ENCODE peak calls at places on chromosomes 12 and 14, in seven cellular contexts. R is D341Med; V is effector CD4-positive, alpha-beta T cell; G is globus pallidus; E is NCI-H510A; Q is stimulated activated CD8-positive, alpha-beta memory T cell treated with anti-CD3 and anti-CD28 coated beads, Interleukin-2, amount 100 ng/mL, for 48 hours; C is islet precursor cell. H is an unnamed sample.

GRCh38 chr14:102370305-102370809 is 7.6 kb downstream of the TECPR2 start:
- DNase-seq in R (no peak), V (no peak), G (no peak), E (no peak), Q (no peak), C (no peak), H (peak)

GRCh38 chr12:5503774-5504173 is 71.9 kb downstream of the NTF3 start:
- DNase-seq in R (no peak), V (no peak), G (no peak), E (no peak), Q (no peak), C (peak), H (no peak)

GRCh38 chr14:54177861-54178591 is 218.8 kb upstream of the CDKN3 start:
- DNase-seq in R (no peak), V (no peak), G (no peak), E (no peak), Q (no peak), C (peak), H (no peak)

GRCh38 chr12:68162374-68162773 is 2.8 kb upstream of the IFNG start:
- DNase-seq in R (no peak), V (no peak), G (no peak), E (no peak), Q (no peak), C (peak), H (no peak)

GRCh38 chr12:87930033-87930432 is 99.2 kb downstream of the C12orf50 start:
- DNase-seq in R (no peak), V (no peak), G (no peak), E (no peak), Q (no peak), C (no peak), H (no peak)

GRCh38 chr12:2166696-2167095 is 113.9 kb downstream of the CACNA1C start:
- DNase-seq in R (no peak), V (no peak), G (no peak), E (no peak), Q (no peak), C (no peak), H (no peak)

GRCh38 chr12:108750471-108751402 is 19.4 kb upstream of the CORO1C start:
- DNase-seq in R (peak), V (no peak), G (no peak), E (no peak), Q (no peak), C (peak), H (no peak)

GRCh38 chr12:12010277-12011031 is 60.3 kb upstream of the BCL2L14 start:
- DNase-seq in R (no peak), V (peak), G (peak), E (no peak), Q (peak), C (peak), H (peak)

GRCh38 chr14:89445252-89445973 is 28.4 kb upstream of the FOXN3 start:
- DNase-seq in R (no peak), V (no peak), G (no peak), E (no peak), Q (peak), C (no peak), H (no peak)

GRCh38 chr12:89316705-89317139 is 35.6 kb downstream of the DUSP6 start:
- DNase-seq in R (no peak), V (no peak), G (no peak), E (no peak), Q (no peak), C (peak), H (no peak)

GRCh38 chr14:77882098-77882497 is 82.2 kb downstream of the ADCK1 start:
- DNase-seq in R (peak), V (no peak), G (peak), E (peak), Q (no peak), C (no peak), H (no peak)

GRCh38 chr12:12483438-12483837 is 79.2 kb downstream of the DUSP16 start:
- DNase-seq in R (no peak), V (no peak), G (no peak), E (no peak), Q (no peak), C (peak), H (no peak)

GRCh38 chr14:101315802-101316296 is 245.4 kb upstream of the DIO3 start:
- DNase-seq in R (no peak), V (no peak), G (no peak), E (no peak), Q (no peak), C (peak), H (peak)

GRCh38 chr14:93343266-93343665 is 3.7 kb upstream of the COX8C start:
- DNase-seq in R (no peak), V (no peak), G (no peak), E (no peak), Q (no peak), C (no peak), H (peak)

GRCh38 chr12:29771786-29772185 is 12.0 kb downstream of the TMTC1 start:
- DNase-seq in R (no peak), V (no peak), G (peak), E (no peak), Q (no peak), C (no peak), H (no peak)

GRCh38 chr12:119061208-119061796 is 80.0 kb downstream of the SRRM4 start:
- DNase-seq in R (no peak), V (no peak), G (peak), E (no peak), Q (no peak), C (peak), H (peak)

GRCh38 chr12:11324426-11324825 is 14.2 kb upstream of the PRB4 start:
- DNase-seq in R (no peak), V (no peak), G (no peak), E (no peak), Q (no peak), C (no peak), H (no peak)

GRCh38 chr12:8849785-8850184 is 27.4 kb downstream of the A2ML1 start:
- DNase-seq in R (no peak), V (no peak), G (no peak), E (no peak), Q (no peak), C (no peak), H (peak)

GRCh38 chr12:3564411-3564810 is 73.4 kb downstream of the PRMT8 start:
- DNase-seq in R (no peak), V (no peak), G (no peak), E (no peak), Q (no peak), C (no peak), H (no peak)

GRCh38 chr12:1838223-1838993 is 18.0 kb downstream of the LRTM2 start:
- DNase-seq in R (no peak), V (no peak), G (no peak), E (no peak), Q (no peak), C (no peak), H (no peak)

H was measured in OCI-M1.